ENCODE peak calls at places on chromosomes 12 and 14, in nine cellular contexts. S is SK-N-SH, O is K562, A is HCT116, P is hepatocyte, U is GM23248, Q is MM.1S, V is fibroblast of lung, C is IMR-90. G is an unnamed sample.

GRCh38 chr12:109542014-109542413 is 31.3 kb downstream of the MMAB start:
- DNase-seq in S (no peak), O (no peak), A (peak; percentile 8), P (no peak), U (peak; percentile 58), Q (no peak), V (peak; percentile 74), C (peak; percentile 66), G (peak; percentile 92)

GRCh38 chr12:13135336-13136178 is 32.1 kb upstream of the GSG1 start:
- DNase-seq in S (no peak), O (peak; percentile 6), A (peak; percentile 47), P (peak; percentile 60), U (peak; percentile 98), Q (no peak), V (peak; percentile 88), C (peak; percentile 83), G (peak; percentile 85)

GRCh38 chr14:73785336-73785833 is 66.2 kb upstream of the PTGR2 start:
- DNase-seq in S (peak; percentile 61), O (no peak), A (no peak), P (peak; percentile 72), U (peak; percentile 88), Q (no peak), V (peak; percentile 93), C (peak; percentile 93), G (no peak)

GRCh38 chr14:23352506-23353432 is at the start of gene SLC22A17:
- DNase-seq in S (peak; percentile 93), O (no peak), A (peak; percentile 13), P (peak; percentile 93), U (peak; percentile 97), Q (no peak), V (peak; percentile 89), C (peak; percentile 92), G (peak; percentile 98)

GRCh38 chr12:107106241-107107025 is 13.1 kb upstream of the CRY1 start:
- DNase-seq in S (no peak), O (no peak), A (no peak), P (no peak), U (no peak), Q (no peak), V (no peak), C (no peak), G (no peak)

GRCh38 chr14:65377576-65377975 is 35.0 kb upstream of the FUT8 start:
- DNase-seq in S (no peak), O (no peak), A (no peak), P (no peak), U (peak; percentile 62), Q (no peak), V (no peak), C (peak; percentile 17), G (no peak)

GRCh38 chr14:23299558-23299957 is 3.1 kb downstream of the PPP1R3E start:
- DNase-seq in S (no peak), O (no peak), A (no peak), P (peak; percentile 68), U (peak; percentile 81), Q (no peak), V (peak; percentile 54), C (peak; percentile 70), G (no peak)

GRCh38 chr12:53224897-53225634 is 6.9 kb downstream of the RARG start:
- DNase-seq in S (no peak), O (no peak), A (no peak), P (no peak), U (peak; percentile 80), Q (no peak), V (peak; percentile 45), C (no peak), G (peak; percentile 89)

GRCh38 chr12:100529951-100530350 is 43.5 kb upstream of the GAS2L3 start:
- DNase-seq in S (no peak), O (no peak), A (no peak), P (no peak), U (no peak), Q (no peak), V (no peak), C (no peak), G (no peak)

GRCh38 chr12:22626429-22626828 is 1.5 kb downstream of the ETNK1 start:
- DNase-seq in S (no peak), O (no peak), A (no peak), P (peak; percentile 13), U (peak; percentile 82), Q (peak; percentile 58), V (peak; percentile 59), C (peak; percentile 46), G (peak; percentile 67)

GRCh38 chr12:47216150-47216677 is 136.5 kb upstream of the AMIGO2 start:
- DNase-seq in S (no peak), O (no peak), A (no peak), P (no peak), U (no peak), Q (peak; percentile 92), V (no peak), C (no peak), G (no peak)

GRCh38 chr14:29390046-29390841 is 537.4 kb downstream of the PRKD1 start:
- DNase-seq in S (no peak), O (no peak), A (no peak), P (no peak), U (no peak), Q (no peak), V (peak; percentile 18), C (no peak), G (no peak)

GRCh38 chr14:23829736-23830474 is 123.7 kb upstream of the DHRS4 start:
- DNase-seq in S (no peak), O (no peak), A (peak; percentile 93), P (peak; percentile 62), U (peak; percentile 96), Q (no peak), V (peak; percentile 93), C (peak; percentile 82), G (peak; percentile 86)

GRCh38 chr12:19012965-19013364 is 116.6 kb upstream of the PLEKHA5 start:
- DNase-seq in S (no peak), O (no peak), A (no peak), P (no peak), U (no peak), Q (no peak), V (peak; percentile 21), C (no peak), G (no peak)
- H4K20me1 ChIP-seq in S (no peaks in the 10 kb centered on the region), O (no peaks in the 10 kb centered on the region), A (no peaks in the 10 kb centered on the region), P (no peaks in the 10 kb centered on the region), U (no peaks in the 10 kb centered on the region), Q (no peaks in the 10 kb centered on the region), V (no peaks in the 10 kb centered on the region), C (no peaks in the 10 kb centered on the region), G (no peaks in the 10 kb centered on the region)

DNA sequence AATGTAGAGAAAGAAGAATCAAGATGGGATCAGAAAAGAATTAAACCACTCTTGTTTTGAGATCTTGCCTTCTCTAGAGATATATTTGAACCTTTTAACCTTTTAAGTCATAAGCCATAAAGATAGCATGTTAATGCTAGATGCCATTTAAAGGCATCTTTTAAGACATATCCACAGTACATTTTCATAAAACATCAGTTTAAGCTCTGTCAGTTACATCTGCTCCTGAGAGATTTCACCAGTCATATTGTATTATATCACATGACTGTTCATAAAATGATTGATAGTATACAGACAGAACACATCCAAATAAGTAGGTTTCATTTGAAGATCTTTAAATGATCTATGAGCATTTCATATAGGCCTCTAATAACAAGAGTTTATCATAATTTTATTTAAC is 1238.5 kb downstream of the SLC16A7 start:
- DNase-seq in S (no peak), O (no peak), A (no peak), P (no peak), U (no peak), Q (no peak), V (no peak), C (no peak), G (no peak)
- H3K27me3 ChIP-seq in S (no peaks in the 10 kb centered on the region), O (no peaks in the 10 kb centered on the region), A (no peaks in the 10 kb centered on the region), P (no peaks in the 10 kb centered on the region), U (no peaks in the 10 kb centered on the region), Q (no peaks in the 10 kb centered on the region), V (no peaks in the 10 kb centered on the region), C (no peaks in the 10 kb centered on the region), G (no peaks in the 10 kb centered on the region)

DNA sequence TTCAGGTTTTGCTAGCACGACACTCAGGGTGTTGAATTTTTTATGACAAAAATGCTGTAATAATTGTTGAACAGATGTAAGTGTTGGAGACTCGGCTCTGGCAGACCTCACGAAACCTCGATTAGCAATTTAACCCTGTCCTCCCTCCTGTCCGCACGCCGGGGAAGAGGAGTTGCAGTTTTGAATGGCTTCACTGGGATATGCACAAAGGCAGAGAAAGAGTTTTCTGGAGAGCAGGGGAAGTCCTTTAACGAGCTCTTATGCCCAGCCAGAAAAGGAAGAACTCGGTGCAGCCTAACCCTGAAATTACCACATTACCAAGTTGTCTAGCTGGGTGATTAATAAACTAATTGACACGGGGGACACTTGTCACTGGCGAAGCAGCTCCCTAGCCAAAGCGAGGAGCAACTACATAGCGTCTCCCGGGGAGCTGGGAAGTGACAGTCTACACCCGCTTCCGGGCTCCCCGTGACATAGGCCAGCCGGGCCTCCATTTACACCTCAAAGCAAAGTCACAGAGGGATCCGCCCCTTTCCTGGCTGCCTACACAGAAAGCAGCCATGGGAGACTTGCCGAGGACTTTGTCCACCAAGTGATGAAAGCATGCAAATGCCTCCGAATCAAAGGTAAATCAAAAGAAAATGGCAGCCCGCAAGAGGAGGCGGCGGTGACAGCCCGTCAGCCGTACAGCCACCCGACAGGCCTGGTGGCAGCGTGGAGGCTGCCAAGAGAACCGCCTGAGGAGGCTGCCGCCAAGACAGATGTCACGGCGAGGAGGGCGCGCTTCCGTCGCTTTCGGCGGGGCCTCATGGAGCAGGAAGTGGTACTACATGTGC is 661.3 kb downstream of the VRK1 start:
- DNase-seq in S (peak; percentile 12), O (no peak), A (no peak), P (peak; percentile 69), U (no peak), Q (no peak), V (no peak), C (no peak), G (no peak)
- H2AFZ ChIP-seq in S (peak overlapping the region; percentile 41), O (no peak overlapping the region), A (no peak overlapping the region), P (peak overlapping the region; percentile 79), U (no peak overlapping the region), Q (no peak overlapping the region), V (no peak overlapping the region), C (peak overlapping the region; percentile 21), G (no peak overlapping the region)

GRCh38 chr14:100115726-100116125 is 43.7 kb downstream of the DEGS2 start:
- DNase-seq in S (no peak), O (no peak), A (no peak), P (no peak), U (no peak), Q (no peak), V (no peak), C (no peak), G (peak; percentile 41)

GRCh38 chr14:100117647-100118376 is 41.6 kb downstream of the DEGS2 start:
- DNase-seq in S (no peak), O (no peak), A (no peak), P (no peak), U (no peak), Q (no peak), V (no peak), C (no peak), G (peak; percentile 46)

GRCh38 chr14:100116134-100116533 is 43.3 kb downstream of the DEGS2 start:
- DNase-seq in S (no peak), O (no peak), A (no peak), P (no peak), U (no peak), Q (no peak), V (no peak), C (no peak), G (peak; percentile 49)

GRCh38 chr14:100118377-100119011 is 41.0 kb downstream of the DEGS2 start:
- DNase-seq in S (no peak), O (no peak), A (no peak), P (no peak), U (no peak), Q (no peak), V (peak; percentile 21), C (peak; percentile 33), G (peak; percentile 90)

DNA sequence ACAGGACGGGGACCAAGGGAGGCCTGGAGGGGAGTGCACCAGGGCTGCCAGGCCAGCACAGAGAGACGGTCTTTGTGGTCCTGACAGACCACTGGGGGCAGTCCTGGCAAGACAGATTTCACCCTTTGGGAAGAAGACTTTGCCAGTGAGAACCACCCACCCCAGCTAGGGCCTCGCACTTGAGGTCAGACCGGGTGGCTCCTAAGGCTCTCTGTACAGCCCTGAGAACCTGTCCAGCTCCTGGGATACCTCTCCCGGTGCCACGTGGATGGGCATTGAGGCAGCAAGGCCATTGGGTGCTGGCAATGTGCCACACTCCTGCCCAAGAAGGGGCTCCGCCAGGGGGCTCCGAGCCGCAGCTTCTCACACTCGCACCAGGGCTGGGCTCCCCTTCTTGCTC is 42.4 kb downstream of the DEGS2 start:
- DNase-seq in S (no peak), O (no peak), A (no peak), P (no peak), U (no peak), Q (no peak), V (no peak), C (no peak), G (peak; percentile 68)
- H4K20me1 ChIP-seq in S (no peaks in the 10 kb centered on the region), O (no peaks in the 10 kb centered on the region), A (no peaks in the 10 kb centered on the region), P (no peaks in the 10 kb centered on the region), U (no peaks in the 10 kb centered on the region), Q (no peaks in the 10 kb centered on the region), V (no peaks in the 10 kb centered on the region), C (no peaks in the 10 kb centered on the region), G (peaks cover 10% of the 10 kb centered on the region)